ENCODE peak calls at places on chromosome 19, in six cellular contexts. S is choroid plexus epithelial cell; C is stimulated activated CD4-positive, alpha-beta T cell treated with anti-CD3 and anti-CD28 coated beads, Interleukin-4, amount 100 ng/mL, for 48 hours; Z is activated CD4-positive, alpha-beta T cell treated with anti-CD3 and anti-CD28 coated beads, Interleukin-2, amount 50 U/mL, for 24 hours; R is iPS-NIHi11; I is AG10803. Y is an unnamed sample.

GRCh38 chr19:8110931-8111330 is 38.5 kb downstream of the FBN3 start:
- DNase-seq in S (no peak), C (no peak), Z (no peak), R (no peak), I (no peak), Y (no peak)

GRCh38 chr19:4692275-4693077 is 22.3 kb upstream of the MYDGF start:
- DNase-seq in S (no peak), C (no peak), Z (no peak), R (no peak), I (no peak), Y (no peak)

GRCh38 chr19:13057744-13058143 is 44.9 kb downstream of the LYL1 start:
- DNase-seq in S (no peak), C (no peak), Z (no peak), R (no peak), I (no peak), Y (no peak)

GRCh38 chr19:1267441-1268391 is 1.4 kb upstream of the CIRBP start:
- DNase-seq in S (peak; percentile 31), C (no peak), Z (no peak), R (no peak), I (no peak), Y (no peak)

GRCh38 chr19:57559008-57559403 is 657 bp downstream of the ZNF550 start:
- DNase-seq in S (peak; percentile 44), C (no peak), Z (peak; percentile 3), R (peak; percentile 71), I (peak; percentile 10), Y (no peak)

GRCh38 chr19:11169896-11170678 is 14.5 kb upstream of the SPC24 start:
- DNase-seq in S (peak; percentile 20), C (no peak), Z (no peak), R (no peak), I (peak; percentile 48), Y (no peak)

GRCh38 chr19:33215438-33216197 is 10.0 kb downstream of the SLC7A10 start:
- DNase-seq in S (no peak), C (no peak), Z (no peak), R (no peak), I (no peak), Y (no peak)

GRCh38 chr19:35959040-35959967 is 23.1 kb downstream of the LRFN3 start:
- DNase-seq in S (no peak), C (peak; percentile 65), Z (peak; percentile 64), R (peak; percentile 52), I (no peak), Y (peak; percentile 75)

GRCh38 chr19:29505034-29505824 is 20.6 kb upstream of the VSTM2B start:
- DNase-seq in S (no peak), C (no peak), Z (no peak), R (no peak), I (no peak), Y (no peak)

GRCh38 chr19:35236638-35237400 is 8.3 kb upstream of the FAM187B start:
- DNase-seq in S (no peak), C (no peak), Z (no peak), R (no peak), I (no peak), Y (no peak)

GRCh38 chr19:51693246-51693645 is at the start of gene SPACA6:
- DNase-seq in S (no peak), C (no peak), Z (no peak), R (no peak), I (no peak), Y (no peak)

GRCh38 chr19:33293255-33294057 is 8.9 kb downstream of the CEBPA start:
- DNase-seq in S (peak; percentile 86), C (no peak), Z (no peak), R (no peak), I (peak; percentile 79), Y (no peak)

GRCh38 chr19:45884682-45885555 is 1.0 kb downstream of the IRF2BP1 start:
- DNase-seq in S (no peak), C (no peak), Z (no peak), R (no peak), I (no peak), Y (no peak)

GRCh38 chr19:10404888-10405808 is 1.8 kb upstream of the CDC37 start:
- DNase-seq in S (peak; percentile 38), C (peak; percentile 58), Z (no peak), R (no peak), I (no peak), Y (no peak)

GRCh38 chr19:33124207-33125098 is 7.5 kb upstream of the WDR88 start:
- DNase-seq in S (no peak), C (no peak), Z (no peak), R (no peak), I (no peak), Y (no peak)

GRCh38 chr19:45733160-45733810 is at the start of gene MEIOSIN:
- DNase-seq in S (no peak), C (no peak), Z (no peak), R (no peak), I (no peak), Y (no peak)

GRCh38 chr19:18657590-18658365 is 20.9 kb downstream of the KLHL26 start:
- DNase-seq in S (peak; percentile 93), C (no peak), Z (no peak), R (peak; percentile 70), I (peak; percentile 32), Y (no peak)

GRCh38 chr19:40604647-40605200 is 3.6 kb downstream of the LTBP4 start:
- DNase-seq in S (no peak), C (no peak), Z (no peak), R (no peak), I (no peak), Y (no peak)

GRCh38 chr19:38850231-38850975 is 617 bp upstream of the HNRNPL start:
- DNase-seq in S (peak; percentile 100), C (peak; percentile 98), Z (peak; percentile 92), R (peak; percentile 91), I (peak; percentile 100), Y (peak; percentile 95)

GRCh38 chr19:5369962-5370367 is 29.4 kb upstream of the PTPRS start:
- DNase-seq in S (peak; percentile 56), C (peak; percentile 62), Z (peak; percentile 31), R (peak; percentile 83), I (no peak), Y (peak; percentile 15)

GRCh38 chr19:29318581-29318980 is 105.6 kb upstream of the UQCRFS1 start:
- DNase-seq in S (no peak), C (no peak), Z (no peak), R (no peak), I (no peak), Y (no peak)

GRCh38 chr19:19531951-19532805 is 3.5 kb downstream of the YJEFN3 start:
- DNase-seq in S (peak; percentile 67), C (peak; percentile 77), Z (peak; percentile 82), R (peak; percentile 86), I (peak; percentile 44), Y (peak; percentile 91)

GRCh38 chr19:1223018-1223855 is 14.6 kb downstream of the CBARP start:
- DNase-seq in S (peak; percentile 54), C (no peak), Z (no peak), R (peak; percentile 87), I (peak; percentile 32), Y (no peak)

GRCh38 chr19:29660835-29661234 is 4.4 kb upstream of the PLEKHF1 start:
- DNase-seq in S (no peak), C (no peak), Z (no peak), R (no peak), I (no peak), Y (no peak)

GRCh38 chr19:17424743-17425365 is 5.0 kb downstream of the MVB12A start:
- DNase-seq in S (peak; percentile 62), C (no peak), Z (no peak), R (peak; percentile 91), I (no peak), Y (no peak)